ENCODE peak calls at places on chromosomes 2 and 18, in ten cellular contexts. One of them, this sample, is unnamed.

GRCh38 chr2:198004921-198005829 is 200.8 kb downstream of the PLCL1 start:
- DNase-seq in CD8-positive, alpha-beta T cell: no peak
- DNase-seq in mesendoderm: no peak
- DNase-seq in neuronal stem cell: no peak
- DNase-seq in uterus: no peak
- DNase-seq in HepG2: no peak
- DNase-seq in GM12878: peak
- DNase-seq in left lung: no peak
- DNase-seq in epithelial cell of prostate: no peak
- DNase-seq in lower lobe of right lung: no peak
- DNase-seq in this sample: no peak

GRCh38 chr2:203940039-203940438 is 3.5 kb downstream of the ICOS start:
- DNase-seq in CD8-positive, alpha-beta T cell: no peak
- DNase-seq in mesendoderm: no peak
- DNase-seq in neuronal stem cell: no peak
- DNase-seq in uterus: no peak
- DNase-seq in HepG2: no peak
- DNase-seq in GM12878: no peak
- DNase-seq in left lung: no peak
- DNase-seq in epithelial cell of prostate: no peak
- DNase-seq in lower lobe of right lung: no peak
- DNase-seq in this sample: no peak

GRCh38 chr2:232518844-232519243 is 1.3 kb upstream of the PRSS56 start:
- DNase-seq in CD8-positive, alpha-beta T cell: no peak
- DNase-seq in mesendoderm: peak
- DNase-seq in neuronal stem cell: no peak
- DNase-seq in uterus: no peak
- DNase-seq in HepG2: no peak
- DNase-seq in GM12878: no peak
- DNase-seq in left lung: no peak
- DNase-seq in epithelial cell of prostate: no peak
- DNase-seq in lower lobe of right lung: no peak
- DNase-seq in this sample: no peak

GRCh38 chr2:203675086-203675485 is 31.4 kb upstream of the CD28 start:
- DNase-seq in CD8-positive, alpha-beta T cell: no peak
- DNase-seq in mesendoderm: no peak
- DNase-seq in neuronal stem cell: no peak
- DNase-seq in uterus: no peak
- DNase-seq in HepG2: no peak
- DNase-seq in GM12878: no peak
- DNase-seq in left lung: no peak
- DNase-seq in epithelial cell of prostate: no peak
- DNase-seq in lower lobe of right lung: no peak
- DNase-seq in this sample: no peak

GRCh38 chr2:207227062-207227748 is 61.5 kb upstream of the KLF7 start:
- DNase-seq in CD8-positive, alpha-beta T cell: no peak
- DNase-seq in mesendoderm: peak
- DNase-seq in neuronal stem cell: peak
- DNase-seq in uterus: peak
- DNase-seq in HepG2: no peak
- DNase-seq in GM12878: no peak
- DNase-seq in left lung: no peak
- DNase-seq in epithelial cell of prostate: no peak
- DNase-seq in lower lobe of right lung: peak
- DNase-seq in this sample: peak

GRCh38 chr2:166106431-166107015 is 21.3 kb downstream of the SCN1A start:
- DNase-seq in CD8-positive, alpha-beta T cell: no peak
- DNase-seq in mesendoderm: peak
- DNase-seq in neuronal stem cell: peak
- DNase-seq in uterus: no peak
- DNase-seq in HepG2: peak
- DNase-seq in GM12878: no peak
- DNase-seq in left lung: no peak
- DNase-seq in epithelial cell of prostate: no peak
- DNase-seq in lower lobe of right lung: no peak
- DNase-seq in this sample: no peak

GRCh38 chr2:144131042-144131441 is 388.9 kb downstream of the ZEB2 start:
- DNase-seq in CD8-positive, alpha-beta T cell: no peak
- DNase-seq in mesendoderm: no peak
- DNase-seq in neuronal stem cell: no peak
- DNase-seq in uterus: no peak
- DNase-seq in HepG2: no peak
- DNase-seq in GM12878: no peak
- DNase-seq in left lung: no peak
- DNase-seq in epithelial cell of prostate: no peak
- DNase-seq in lower lobe of right lung: no peak
- DNase-seq in this sample: no peak

GRCh38 chr2:192413812-192414424 is 219.2 kb upstream of the TMEFF2 start:
- DNase-seq in CD8-positive, alpha-beta T cell: no peak
- DNase-seq in mesendoderm: no peak
- DNase-seq in neuronal stem cell: no peak
- DNase-seq in uterus: no peak
- DNase-seq in HepG2: no peak
- DNase-seq in GM12878: no peak
- DNase-seq in left lung: peak
- DNase-seq in epithelial cell of prostate: no peak
- DNase-seq in lower lobe of right lung: peak
- DNase-seq in this sample: no peak

GRCh38 chr2:11907178-11907577 is 160.7 kb downstream of the LPIN1 start:
- DNase-seq in CD8-positive, alpha-beta T cell: no peak
- DNase-seq in mesendoderm: no peak
- DNase-seq in neuronal stem cell: no peak
- DNase-seq in uterus: no peak
- DNase-seq in HepG2: no peak
- DNase-seq in GM12878: no peak
- DNase-seq in left lung: no peak
- DNase-seq in epithelial cell of prostate: no peak
- DNase-seq in lower lobe of right lung: no peak
- DNase-seq in this sample: no peak

GRCh38 chr18:8730080-8730827 is 24.9 kb downstream of the MTCL1 start:
- DNase-seq in CD8-positive, alpha-beta T cell: no peak
- DNase-seq in mesendoderm: no peak
- DNase-seq in neuronal stem cell: no peak
- DNase-seq in uterus: peak
- DNase-seq in HepG2: peak
- DNase-seq in GM12878: no peak
- DNase-seq in left lung: peak
- DNase-seq in epithelial cell of prostate: no peak
- DNase-seq in lower lobe of right lung: peak
- DNase-seq in this sample: no peak

GRCh38 chr18:8735274-8735673 is 29.9 kb downstream of the MTCL1 start:
- DNase-seq in CD8-positive, alpha-beta T cell: no peak
- DNase-seq in mesendoderm: no peak
- DNase-seq in neuronal stem cell: no peak
- DNase-seq in uterus: no peak
- DNase-seq in HepG2: peak
- DNase-seq in GM12878: no peak
- DNase-seq in left lung: no peak
- DNase-seq in epithelial cell of prostate: no peak
- DNase-seq in lower lobe of right lung: no peak
- DNase-seq in this sample: no peak

GRCh38 chr18:8734496-8734895 is 29.1 kb downstream of the MTCL1 start:
- DNase-seq in CD8-positive, alpha-beta T cell: no peak
- DNase-seq in mesendoderm: no peak
- DNase-seq in neuronal stem cell: no peak
- DNase-seq in uterus: no peak
- DNase-seq in HepG2: no peak
- DNase-seq in GM12878: no peak
- DNase-seq in left lung: no peak
- DNase-seq in epithelial cell of prostate: no peak
- DNase-seq in lower lobe of right lung: no peak
- DNase-seq in this sample: no peak

GRCh38 chr18:8726963-8727730 is 21.8 kb downstream of the MTCL1 start:
- DNase-seq in CD8-positive, alpha-beta T cell: no peak
- DNase-seq in mesendoderm: no peak
- DNase-seq in neuronal stem cell: no peak
- DNase-seq in uterus: no peak
- DNase-seq in HepG2: no peak
- DNase-seq in GM12878: no peak
- DNase-seq in left lung: no peak
- DNase-seq in epithelial cell of prostate: no peak
- DNase-seq in lower lobe of right lung: no peak
- DNase-seq in this sample: no peak

GRCh38 chr18:8732442-8733360 is 27.3 kb downstream of the MTCL1 start:
- DNase-seq in CD8-positive, alpha-beta T cell: no peak
- DNase-seq in mesendoderm: peak
- DNase-seq in neuronal stem cell: no peak
- DNase-seq in uterus: no peak
- DNase-seq in HepG2: peak
- DNase-seq in GM12878: no peak
- DNase-seq in left lung: no peak
- DNase-seq in epithelial cell of prostate: no peak
- DNase-seq in lower lobe of right lung: no peak
- DNase-seq in this sample: no peak
- H3K27ac ChIP-seq in CD8-positive, alpha-beta T cell: no peak
- H3K27ac ChIP-seq in mesendoderm: no peak
- H3K27ac ChIP-seq in neuronal stem cell: no peak
- H3K27ac ChIP-seq in uterus: no peak
- H3K27ac ChIP-seq in HepG2: no peak
- H3K27ac ChIP-seq in GM12878: no peak
- H3K27ac ChIP-seq in left lung: no peak
- H3K27ac ChIP-seq in epithelial cell of prostate: no peak
- H3K27ac ChIP-seq in lower lobe of right lung: no peak
- H3K27ac ChIP-seq in this sample: no peak

DNA sequence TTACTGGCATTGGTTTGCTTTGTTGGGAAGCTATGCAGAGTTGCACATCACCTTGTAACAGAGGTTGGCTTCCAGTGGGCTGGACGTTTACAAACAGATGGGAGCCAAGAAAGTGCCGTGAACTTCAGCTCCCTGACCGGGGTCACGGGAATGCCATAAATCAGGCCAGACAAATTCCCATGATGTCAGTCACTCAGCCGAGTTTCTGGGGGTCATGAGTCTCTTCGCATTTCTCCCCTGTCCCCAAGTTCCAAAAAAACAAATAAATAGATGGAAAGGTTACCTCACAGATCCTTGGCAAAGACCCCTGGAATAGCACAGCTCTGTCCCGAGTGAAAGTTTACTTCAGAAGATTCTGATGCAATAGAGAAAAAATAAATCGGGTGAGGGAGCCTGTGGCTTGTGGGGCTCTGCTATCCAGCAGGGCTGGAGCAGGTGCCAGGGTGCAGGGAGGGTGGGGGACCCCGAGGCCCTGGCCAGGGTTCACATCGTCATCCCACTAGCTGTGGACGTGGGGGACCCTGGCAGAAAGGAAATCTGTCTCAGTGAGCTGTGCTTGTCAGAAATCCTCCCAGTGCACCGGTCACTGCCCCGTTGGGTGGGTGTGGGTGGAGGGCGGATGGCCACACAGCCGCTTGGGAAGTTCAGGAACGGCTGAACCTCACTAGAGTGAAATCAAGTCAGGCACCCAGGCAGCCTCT is 27.8 kb downstream of the TWIST2 start:
- DNase-seq in CD8-positive, alpha-beta T cell: no peak
- DNase-seq in mesendoderm: no peak
- DNase-seq in neuronal stem cell: no peak
- DNase-seq in uterus: no peak
- DNase-seq in HepG2: no peak
- DNase-seq in GM12878: no peak
- DNase-seq in left lung: no peak
- DNase-seq in epithelial cell of prostate: no peak
- DNase-seq in lower lobe of right lung: no peak
- DNase-seq in this sample: no peak
- H3K27ac ChIP-seq in CD8-positive, alpha-beta T cell: no peak
- H3K27ac ChIP-seq in mesendoderm: no peak
- H3K27ac ChIP-seq in neuronal stem cell: no peak
- H3K27ac ChIP-seq in uterus: peak
- H3K27ac ChIP-seq in HepG2: no peak
- H3K27ac ChIP-seq in GM12878: no peak
- H3K27ac ChIP-seq in left lung: no peak
- H3K27ac ChIP-seq in epithelial cell of prostate: no peak
- H3K27ac ChIP-seq in lower lobe of right lung: no peak
- H3K27ac ChIP-seq in this sample: no peak

DNA sequence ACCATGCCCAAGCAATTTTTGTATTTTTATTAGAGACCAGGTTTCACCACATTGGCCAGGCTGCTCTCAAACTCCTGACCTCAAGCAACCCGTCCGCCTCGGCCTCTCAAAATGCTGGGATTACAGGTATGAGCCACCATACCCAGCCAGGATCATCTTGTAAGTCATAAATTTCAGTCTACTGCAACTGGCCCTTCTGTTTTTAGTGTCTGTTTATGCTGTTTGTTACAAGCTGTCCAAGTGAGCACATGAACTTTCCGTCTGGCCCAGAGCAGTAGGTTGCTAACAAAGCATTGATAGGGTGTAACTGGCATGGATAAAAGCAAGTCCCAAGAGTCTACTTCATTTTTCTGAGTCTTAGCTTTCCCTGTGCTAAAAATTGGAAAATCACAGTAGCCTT is 164.4 kb upstream of the NT5C1B start:
- DNase-seq in CD8-positive, alpha-beta T cell: no peak
- DNase-seq in mesendoderm: no peak
- DNase-seq in neuronal stem cell: no peak
- DNase-seq in uterus: no peak
- DNase-seq in HepG2: no peak
- DNase-seq in GM12878: no peak
- DNase-seq in left lung: no peak
- DNase-seq in epithelial cell of prostate: no peak
- DNase-seq in lower lobe of right lung: no peak
- DNase-seq in this sample: no peak
- H3K27ac ChIP-seq in CD8-positive, alpha-beta T cell: no peak
- H3K27ac ChIP-seq in mesendoderm: no peak
- H3K27ac ChIP-seq in neuronal stem cell: no peak
- H3K27ac ChIP-seq in uterus: no peak
- H3K27ac ChIP-seq in HepG2: no peak
- H3K27ac ChIP-seq in GM12878: no peak
- H3K27ac ChIP-seq in left lung: no peak
- H3K27ac ChIP-seq in epithelial cell of prostate: no peak
- H3K27ac ChIP-seq in lower lobe of right lung: no peak
- H3K27ac ChIP-seq in this sample: no peak

GRCh38 chr2:128473175-128474013 is 154.7 kb upstream of the HS6ST1 start:
- DNase-seq in CD8-positive, alpha-beta T cell: peak
- DNase-seq in mesendoderm: peak
- DNase-seq in neuronal stem cell: no peak
- DNase-seq in uterus: no peak
- DNase-seq in HepG2: no peak
- DNase-seq in GM12878: peak
- DNase-seq in left lung: peak
- DNase-seq in epithelial cell of prostate: no peak
- DNase-seq in lower lobe of right lung: peak
- DNase-seq in this sample: no peak

GRCh38 chr2:128475427-128476211 is 157.0 kb upstream of the HS6ST1 start:
- DNase-seq in CD8-positive, alpha-beta T cell: no peak
- DNase-seq in mesendoderm: no peak
- DNase-seq in neuronal stem cell: no peak
- DNase-seq in uterus: no peak
- DNase-seq in HepG2: no peak
- DNase-seq in GM12878: no peak
- DNase-seq in left lung: no peak
- DNase-seq in epithelial cell of prostate: no peak
- DNase-seq in lower lobe of right lung: no peak
- DNase-seq in this sample: no peak

GRCh38 chr2:128472789-128473174 is 154.1 kb upstream of the HS6ST1 start:
- DNase-seq in CD8-positive, alpha-beta T cell: no peak
- DNase-seq in mesendoderm: no peak
- DNase-seq in neuronal stem cell: no peak
- DNase-seq in uterus: no peak
- DNase-seq in HepG2: no peak
- DNase-seq in GM12878: no peak
- DNase-seq in left lung: no peak
- DNase-seq in epithelial cell of prostate: no peak
- DNase-seq in lower lobe of right lung: no peak
- DNase-seq in this sample: no peak

GRCh38 chr2:128474962-128475361 is 156.3 kb upstream of the HS6ST1 start:
- DNase-seq in CD8-positive, alpha-beta T cell: no peak
- DNase-seq in mesendoderm: no peak
- DNase-seq in neuronal stem cell: no peak
- DNase-seq in uterus: no peak
- DNase-seq in HepG2: no peak
- DNase-seq in GM12878: no peak
- DNase-seq in left lung: no peak
- DNase-seq in epithelial cell of prostate: no peak
- DNase-seq in lower lobe of right lung: no peak
- DNase-seq in this sample: no peak

GRCh38 chr2:128474014-128474961 is 155.6 kb upstream of the HS6ST1 start:
- DNase-seq in CD8-positive, alpha-beta T cell: no peak
- DNase-seq in mesendoderm: no peak
- DNase-seq in neuronal stem cell: no peak
- DNase-seq in uterus: no peak
- DNase-seq in HepG2: no peak
- DNase-seq in GM12878: no peak
- DNase-seq in left lung: no peak
- DNase-seq in epithelial cell of prostate: no peak
- DNase-seq in lower lobe of right lung: no peak
- DNase-seq in this sample: no peak
- H3K27ac ChIP-seq in CD8-positive, alpha-beta T cell: no peak
- H3K27ac ChIP-seq in mesendoderm: no peak
- H3K27ac ChIP-seq in neuronal stem cell: no peak
- H3K27ac ChIP-seq in uterus: no peak
- H3K27ac ChIP-seq in HepG2: no peak
- H3K27ac ChIP-seq in GM12878: no peak
- H3K27ac ChIP-seq in left lung: no peak
- H3K27ac ChIP-seq in epithelial cell of prostate: no peak
- H3K27ac ChIP-seq in lower lobe of right lung: peak
- H3K27ac ChIP-seq in this sample: no peak

This sample was measured in caudate nucleus.